ENCODE peak calls at places on chromosomes 11 and 22, in eight cellular contexts. R, O, Q, Z, U, H, P and T are unnamed samples.

GRCh38 chr11:127390465-127390864 is 389.9 kb upstream of the KIRREL3 start:
- DNase-seq in R (no peak), O (no peak), Q (no peak), Z (no peak), U (no peak), H (no peak), P (no peak), T (no peak)

GRCh38 chr11:199782-200181 is 6.9 kb downstream of the SCGB1C1 start:
- DNase-seq in R (no peak), O (peak; percentile 73), Q (peak; percentile 70), Z (no peak), U (no peak), H (no peak), P (no peak), T (no peak)

GRCh38 chr22:19766506-19767426 is 6.2 kb downstream of the TBX1 start:
- DNase-seq in R (no peak), O (no peak), Q (no peak), Z (no peak), U (no peak), H (peak; percentile 75), P (peak; percentile 36), T (no peak)

GRCh38 chr22:38017272-38017920 is 33.0 kb upstream of the SOX10 start:
- DNase-seq in R (no peak), O (peak; percentile 89), Q (peak; percentile 89), Z (no peak), U (no peak), H (peak; percentile 72), P (no peak), T (peak; percentile 84)

GRCh38 chr11:45661417-45662055 is 3.9 kb downstream of the CHST1 start:
- DNase-seq in R (no peak), O (peak; percentile 42), Q (peak; percentile 71), Z (no peak), U (no peak), H (no peak), P (no peak), T (no peak)

GRCh38 chr22:35728639-35729308 is 11.1 kb downstream of the APOL5 start:
- DNase-seq in R (no peak), O (no peak), Q (no peak), Z (no peak), U (no peak), H (peak; percentile 83), P (no peak), T (no peak)

GRCh38 chr22:20567371-20567847 is 60.0 kb downstream of the MED15 start:
- DNase-seq in R (no peak), O (peak; percentile 59), Q (peak; percentile 47), Z (no peak), U (no peak), H (peak; percentile 69), P (no peak), T (no peak)

GRCh38 chr11:123233978-123234340 is 38.9 kb upstream of the CLMP start:
- DNase-seq in R (no peak), O (no peak), Q (no peak), Z (no peak), U (no peak), H (no peak), P (no peak), T (no peak)

GRCh38 chr11:122653911-122654310 is 1.6 kb upstream of the UBASH3B start:
- DNase-seq in R (no peak), O (no peak), Q (no peak), Z (no peak), U (no peak), H (no peak), P (no peak), T (no peak)

GRCh38 chr11:127006311-127006710 is 5.7 kb upstream of the KIRREL3 start:
- DNase-seq in R (no peak), O (no peak), Q (no peak), Z (no peak), U (no peak), H (no peak), P (no peak), T (no peak)

GRCh38 chr11:130629039-130629438 is 180.6 kb downstream of the ADAMTS15 start:
- DNase-seq in R (peak; percentile 6), O (no peak), Q (no peak), Z (no peak), U (no peak), H (no peak), P (no peak), T (no peak)